ENCODE peak calls at places on chromosomes 13 and 19, in five cellular contexts. E is colonic mucosa, B is mucosa of descending colon, V is dorsolateral prefrontal cortex, N is H7. T is an unnamed sample.

GRCh38 chr13:39379118-39379517 is 223.9 kb downstream of the LHFPL6 start:
- DNase-seq in E (no peak), B (no peak), V (no peak), N (no peak), T (no peak)

GRCh38 chr19:29812080-29812880 is 489 bp downstream of the CCNE1 start:
- DNase-seq in E (peak), B (peak), V (no peak), N (peak), T (no peak)

GRCh38 chr19:34269968-34270621 is 15.7 kb downstream of the GARRE1 start:
- DNase-seq in E (peak), B (peak), V (no peak), N (no peak), T (peak)

GRCh38 chr13:61362522-61362921 is 53.1 kb downstream of the PCDH20 start:
- DNase-seq in E (no peak), B (no peak), V (no peak), N (no peak), T (no peak)

GRCh38 chr19:19155495-19156219 is 14.4 kb downstream of the MEF2B start:
- DNase-seq in E (no peak), B (no peak), V (no peak), N (no peak), T (no peak)

GRCh38 chr19:3494051-3494450 is 6.4 kb downstream of the DOHH start:
- DNase-seq in E (no peak), B (no peak), V (peak), N (peak), T (no peak)

GRCh38 chr19:43465468-43466120 is at the start of gene LYPD3:
- DNase-seq in E (peak), B (peak), V (no peak), N (peak), T (no peak)

GRCh38 chr13:101325423-101325822 is 90.9 kb downstream of the NALCN start:
- DNase-seq in E (no peak), B (no peak), V (no peak), N (no peak), T (no peak)

GRCh38 chr19:55611983-55612645 is 6.7 kb downstream of the ZNF865 start:
- DNase-seq in E (no peak), B (no peak), V (no peak), N (no peak), T (no peak)

GRCh38 chr13:71590654-71591148 is 276.3 kb downstream of the DACH1 start:
- DNase-seq in E (no peak), B (no peak), V (no peak), N (no peak), T (no peak)

GRCh38 chr19:28397311-28397710 is 815.6 kb downstream of the UQCRFS1 start:
- DNase-seq in E (no peak), B (no peak), V (no peak), N (no peak), T (no peak)

GRCh38 chr19:3880471-3881271 is at the start of gene ATCAY:
- DNase-seq in E (no peak), B (no peak), V (peak), N (peak), T (no peak)

GRCh38 chr19:53872762-53873161 is 5.1 kb downstream of the MYADM start:
- DNase-seq in E (no peak), B (no peak), V (no peak), N (peak), T (no peak)

GRCh38 chr13:61536443-61536842 is 120.8 kb upstream of the PCDH20 start:
- DNase-seq in E (no peak), B (no peak), V (no peak), N (no peak), T (no peak)

GRCh38 chr19:19539738-19540703 is 2.0 kb downstream of the CILP2 start:
- DNase-seq in E (peak), B (peak), V (no peak), N (peak), T (no peak)

GRCh38 chr13:80923907-80924306 is 583.0 kb upstream of the SPRY2 start:
- DNase-seq in E (no peak), B (no peak), V (no peak), N (peak), T (no peak)

GRCh38 chr13:109422163-109422562 is 364.2 kb downstream of the IRS2 start:
- DNase-seq in E (no peak), B (no peak), V (no peak), N (no peak), T (no peak)

GRCh38 chr13:112213467-112214245 is 146.7 kb downstream of the SOX1 start:
- DNase-seq in E (peak), B (peak), V (no peak), N (no peak), T (no peak)

GRCh38 chr19:41801682-41802317 is 5.4 kb downstream of the CEACAM3 start:
- DNase-seq in E (no peak), B (no peak), V (no peak), N (no peak), T (no peak)

GRCh38 chr13:91764527-91764926 is 366.1 kb downstream of the GPC5 start:
- DNase-seq in E (no peak), B (no peak), V (no peak), N (no peak), T (no peak)

GRCh38 chr13:97116754-97117153 is 105.4 kb upstream of the MBNL2 start:
- DNase-seq in E (no peak), B (no peak), V (no peak), N (no peak), T (peak)

GRCh38 chr13:51449018-51449417 is 3.8 kb downstream of the INTS6 start:
- DNase-seq in E (no peak), B (no peak), V (no peak), N (no peak), T (no peak)

GRCh38 chr19:30722236-30722635 is 350.1 kb downstream of the ZNF536 start:
- DNase-seq in E (no peak), B (no peak), V (no peak), N (no peak), T (no peak)

GRCh38 chr13:44111701-44112100 is 232.0 kb downstream of the LACC1 start:
- DNase-seq in E (no peak), B (no peak), V (no peak), N (no peak), T (no peak)

GRCh38 chr13:50612717-50613116 is 230.8 kb downstream of the DLEU7 start:
- DNase-seq in E (no peak), B (no peak), V (no peak), N (no peak), T (no peak)

GRCh38 chr19:30479657-30480056 is 107.5 kb downstream of the ZNF536 start:
- DNase-seq in E (no peak), B (no peak), V (no peak), N (no peak), T (no peak)

GRCh38 chr13:113802761-113803160 is 43.7 kb downstream of the TMEM255B start:
- DNase-seq in E (no peak), B (no peak), V (peak), N (peak), T (no peak)

GRCh38 chr13:113802090-113802531 is 43.1 kb downstream of the TMEM255B start:
- DNase-seq in E (peak), B (peak), V (peak), N (peak), T (no peak)

GRCh38 chr13:113803409-113804016 is 44.5 kb downstream of the TMEM255B start:
- DNase-seq in E (no peak), B (peak), V (peak), N (peak), T (no peak)

GRCh38 chr13:113800576-113800926 is 41.5 kb downstream of the TMEM255B start:
- DNase-seq in E (no peak), B (no peak), V (peak), N (peak), T (no peak)

GRCh38 chr13:113801289-113801961 is 42.4 kb downstream of the TMEM255B start:
- DNase-seq in E (no peak), B (peak), V (peak), N (peak), T (no peak)
- H3K4me3 ChIP-seq in E (no peak), B (no peak), V (no peak), N (no peak), T (no peak)

DNA sequence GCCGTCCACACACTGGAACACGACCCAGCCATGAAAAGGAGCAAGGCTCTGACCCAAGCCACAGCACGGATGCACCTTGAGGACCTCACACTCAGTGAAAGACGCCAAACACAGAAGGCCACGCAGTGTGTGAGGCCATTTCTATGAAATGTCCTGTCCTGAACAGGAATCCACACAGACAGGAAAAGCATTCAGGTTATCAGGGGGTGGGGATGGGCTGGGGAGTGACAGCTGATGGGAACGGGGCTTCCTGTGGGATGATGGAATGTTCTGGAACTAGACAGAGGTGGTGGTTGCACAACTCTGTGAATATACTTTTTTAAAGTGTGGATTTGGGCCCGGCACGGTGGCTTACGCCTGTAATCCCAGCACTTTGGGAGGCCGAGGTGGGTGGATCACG is 30.6 kb downstream of the GPX4 start:
- DNase-seq in E (no peak), B (no peak), V (no peak), N (no peak), T (no peak)
- H3K4me3 ChIP-seq in E (no peak), B (no peak), V (no peak), N (no peak), T (no peak)

GRCh38 chr19:677201-677600 is 1.0 kb downstream of the FSTL3 start:
- DNase-seq in E (peak), B (peak), V (no peak), N (peak), T (peak)

GRCh38 chr19:677601-678380 is 1.6 kb downstream of the FSTL3 start:
- DNase-seq in E (no peak), B (peak), V (no peak), N (peak), T (no peak)

GRCh38 chr19:676343-677105 is at the start of gene FSTL3:
- DNase-seq in E (no peak), B (no peak), V (no peak), N (peak), T (no peak)

GRCh38 chr19:674282-675151 is 1.7 kb upstream of the FSTL3 start:
- DNase-seq in E (no peak), B (peak), V (no peak), N (peak), T (no peak)

DNA sequence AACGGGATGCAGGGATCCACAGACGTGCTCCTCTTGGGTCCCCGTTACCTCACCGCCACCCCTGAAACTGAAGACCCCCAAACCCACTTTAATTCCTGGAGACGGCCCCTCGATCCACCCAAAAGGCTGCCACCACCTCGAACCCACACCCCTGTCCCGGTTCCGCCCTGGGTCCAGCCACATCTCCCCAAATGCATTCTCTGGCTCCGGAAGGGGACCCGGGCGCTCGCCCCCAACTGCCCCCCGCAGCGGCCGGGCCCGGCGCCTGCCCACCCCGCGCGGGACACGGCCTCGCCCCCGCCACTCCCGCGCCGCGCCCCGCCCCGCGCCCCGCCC is 217 bp upstream of the FSTL3 start:
- DNase-seq in E (no peak), B (no peak), V (no peak), N (no peak), T (no peak)
- H3K4me3 ChIP-seq in E (no peak), B (no peak), V (peak), N (peak), T (peak)

GRCh38 chr13:110853235-110853721 is 61.6 kb downstream of the ANKRD10 start:
- DNase-seq in E (no peak), B (no peak), V (no peak), N (peak), T (no peak)
- H3K4me3 ChIP-seq in E (no peak), B (no peak), V (no peak), N (no peak), T (no peak)

GRCh38 chr19:11769995-11770394 is 3.2 kb downstream of the ZNF441 start:
- DNase-seq in E (no peak), B (no peak), V (no peak), N (no peak), T (no peak)

GRCh38 chr19:11767633-11768133 is 883 bp downstream of the ZNF441 start:
- DNase-seq in E (peak), B (peak), V (peak), N (peak), T (no peak)

GRCh38 chr19:11763117-11763516 is 3.7 kb upstream of the ZNF441 start:
- DNase-seq in E (no peak), B (no peak), V (no peak), N (no peak), T (no peak)

GRCh38 chr19:11763611-11764010 is 3.2 kb upstream of the ZNF441 start:
- DNase-seq in E (no peak), B (no peak), V (no peak), N (no peak), T (no peak)

DNA sequence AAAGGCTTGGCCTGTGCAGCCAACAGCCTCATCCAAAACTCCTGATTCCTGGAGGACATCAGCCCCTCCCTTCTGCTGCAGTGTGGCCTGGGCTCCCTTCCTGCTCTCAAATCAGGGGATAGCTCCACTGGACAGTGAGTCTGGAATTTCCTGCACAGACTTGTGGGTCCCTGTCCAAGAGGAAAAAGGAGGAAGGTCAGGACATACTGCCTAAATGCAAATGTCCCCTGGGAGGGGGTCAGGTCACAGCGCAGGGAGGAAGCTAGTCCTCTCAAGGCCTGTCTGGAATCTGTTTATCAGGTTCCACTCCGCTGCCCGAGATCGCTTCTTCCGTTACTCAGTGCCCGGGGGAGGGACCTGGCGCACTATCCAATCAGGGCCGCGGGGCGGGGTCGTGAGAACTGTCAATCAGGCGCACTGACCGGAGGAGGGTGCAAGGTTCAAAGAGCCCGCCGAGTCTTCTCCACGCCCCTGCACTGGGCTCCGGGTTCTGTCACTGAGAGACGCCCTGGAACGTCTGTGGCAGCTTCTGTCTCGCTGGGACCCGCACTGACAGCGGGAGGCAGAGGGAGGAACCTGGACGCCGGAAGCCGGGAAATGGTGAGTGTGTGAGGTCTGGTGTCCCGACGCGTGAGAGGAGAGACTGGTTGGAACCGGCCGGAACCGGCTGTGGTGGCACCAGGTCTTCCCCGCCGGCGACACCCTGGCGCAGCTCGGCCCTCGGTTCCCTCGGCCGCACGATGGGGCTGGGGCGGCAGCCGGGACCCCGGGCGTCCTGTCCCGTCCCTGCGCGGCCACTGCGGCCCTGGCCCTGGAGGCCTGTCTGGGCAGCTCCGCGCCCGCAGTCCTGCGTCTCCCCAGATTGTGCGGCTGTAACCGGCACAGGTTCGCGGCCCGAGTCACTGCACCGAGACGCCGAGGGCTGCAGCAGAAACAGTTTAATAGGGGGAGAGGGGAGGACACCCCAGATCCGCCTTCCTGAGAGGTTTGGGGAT is at the start of gene ZNF441:
- DNase-seq in E (peak), B (peak), V (peak), N (peak), T (peak)
- H3K4me3 ChIP-seq in E (peak), B (peak), V (peak), N (peak), T (peak)

T was measured in skeletal muscle cell.